ENCODE peak calls at places on chromosomes 3 and 15, in four cellular contexts. One of them, this sample, is unnamed.

GRCh38 chr15:81523867-81524266 is 149.9 kb upstream of the TMC3 start:
- DNase-seq in adrenal gland: no peak
- DNase-seq in stomach: no peak
- DNase-seq in suprapubic skin: no peak
- DNase-seq in this sample: no peak

GRCh38 chr3:9255976-9256375 is 6.5 kb upstream of the SRGAP3 start:
- DNase-seq in adrenal gland: no peak
- DNase-seq in stomach: no peak
- DNase-seq in suprapubic skin: no peak
- DNase-seq in this sample: no peak

GRCh38 chr15:89283201-89283600 is 39.4 kb downstream of the FANCI start:
- DNase-seq in adrenal gland: no peak
- DNase-seq in stomach: no peak
- DNase-seq in suprapubic skin: no peak
- DNase-seq in this sample: no peak

GRCh38 chr15:31472636-31473383 is 146.2 kb downstream of the KLF13 start:
- DNase-seq in adrenal gland: no peak
- DNase-seq in stomach: peak
- DNase-seq in suprapubic skin: peak
- DNase-seq in this sample: no peak

GRCh38 chr15:73856458-73857192 is 16.7 kb upstream of the TBC1D21 start:
- DNase-seq in adrenal gland: no peak
- DNase-seq in stomach: peak
- DNase-seq in suprapubic skin: peak
- DNase-seq in this sample: no peak

GRCh38 chr3:184552863-184553262 is 8.7 kb upstream of the EPHB3 start:
- DNase-seq in adrenal gland: no peak
- DNase-seq in stomach: no peak
- DNase-seq in suprapubic skin: no peak
- DNase-seq in this sample: no peak

GRCh38 chr3:61117045-61117898 is 134.0 kb downstream of the FHIT start:
- DNase-seq in adrenal gland: no peak
- DNase-seq in stomach: no peak
- DNase-seq in suprapubic skin: no peak
- DNase-seq in this sample: no peak

GRCh38 chr3:171255236-171255806 is 204.9 kb downstream of the TNIK start:
- DNase-seq in adrenal gland: no peak
- DNase-seq in stomach: no peak
- DNase-seq in suprapubic skin: no peak
- DNase-seq in this sample: no peak

GRCh38 chr15:79978694-79979519 is 7.9 kb upstream of the BCL2A1 start:
- DNase-seq in adrenal gland: no peak
- DNase-seq in stomach: no peak
- DNase-seq in suprapubic skin: no peak
- DNase-seq in this sample: no peak

GRCh38 chr3:122214718-122215117 is 31.2 kb downstream of the CASR start:
- DNase-seq in adrenal gland: no peak
- DNase-seq in stomach: no peak
- DNase-seq in suprapubic skin: no peak
- DNase-seq in this sample: no peak

GRCh38 chr3:13688824-13689223 is 139.9 kb downstream of the FBLN2 start:
- DNase-seq in adrenal gland: no peak
- DNase-seq in stomach: no peak
- DNase-seq in suprapubic skin: no peak
- DNase-seq in this sample: no peak

GRCh38 chr15:39580630-39581500 is at the start of gene THBS1:
- DNase-seq in adrenal gland: peak
- DNase-seq in stomach: peak
- DNase-seq in suprapubic skin: peak
- DNase-seq in this sample: peak

GRCh38 chr3:176814252-176814651 is 383.0 kb downstream of the TBL1XR1 start:
- DNase-seq in adrenal gland: peak
- DNase-seq in stomach: peak
- DNase-seq in suprapubic skin: no peak
- DNase-seq in this sample: peak

GRCh38 chr3:182052360-182052759 is 340.6 kb downstream of the SOX2 start:
- DNase-seq in adrenal gland: no peak
- DNase-seq in stomach: no peak
- DNase-seq in suprapubic skin: no peak
- DNase-seq in this sample: no peak

GRCh38 chr3:194287392-194287791 is 63.7 kb downstream of the CPN2 start:
- DNase-seq in adrenal gland: no peak
- DNase-seq in stomach: no peak
- DNase-seq in suprapubic skin: peak
- DNase-seq in this sample: no peak

GRCh38 chr3:124811441-124811840 is 75.7 kb downstream of the ITGB5 start:
- DNase-seq in adrenal gland: no peak
- DNase-seq in stomach: no peak
- DNase-seq in suprapubic skin: no peak
- DNase-seq in this sample: no peak

GRCh38 chr3:10474439-10474723 is 31.0 kb downstream of the ATP2B2 start:
- DNase-seq in adrenal gland: no peak
- DNase-seq in stomach: no peak
- DNase-seq in suprapubic skin: no peak
- DNase-seq in this sample: no peak

GRCh38 chr3:66797916-66798560 is 200.1 kb upstream of the KBTBD8 start:
- DNase-seq in adrenal gland: peak
- DNase-seq in stomach: peak
- DNase-seq in suprapubic skin: no peak
- DNase-seq in this sample: no peak

GRCh38 chr15:74768099-74768770 is 13.6 kb upstream of the CSK start:
- DNase-seq in adrenal gland: no peak
- DNase-seq in stomach: no peak
- DNase-seq in suprapubic skin: no peak
- DNase-seq in this sample: peak

GRCh38 chr3:101252307-101252706 is 68.1 kb downstream of the IMPG2 start:
- DNase-seq in adrenal gland: no peak
- DNase-seq in stomach: no peak
- DNase-seq in suprapubic skin: no peak
- DNase-seq in this sample: no peak

GRCh38 chr3:128083396-128083795 is 31.2 kb downstream of the SEC61A1 start:
- DNase-seq in adrenal gland: peak
- DNase-seq in stomach: no peak
- DNase-seq in suprapubic skin: no peak
- DNase-seq in this sample: no peak

GRCh38 chr3:186609247-186609868 is 3.5 kb upstream of the AHSG start:
- DNase-seq in adrenal gland: no peak
- DNase-seq in stomach: peak
- DNase-seq in suprapubic skin: no peak
- DNase-seq in this sample: peak

GRCh38 chr3:85270488-85270887 is 311.7 kb downstream of the CADM2 start:
- DNase-seq in adrenal gland: no peak
- DNase-seq in stomach: no peak
- DNase-seq in suprapubic skin: no peak
- DNase-seq in this sample: no peak

GRCh38 chr3:189149203-189149602 is 22.6 kb upstream of the TPRG1 start:
- DNase-seq in adrenal gland: no peak
- DNase-seq in stomach: no peak
- DNase-seq in suprapubic skin: no peak
- DNase-seq in this sample: no peak

GRCh38 chr15:83654379-83655236 is 685 bp downstream of the ADAMTSL3 start:
- DNase-seq in adrenal gland: no peak
- DNase-seq in stomach: peak
- DNase-seq in suprapubic skin: no peak
- DNase-seq in this sample: peak

GRCh38 chr3:176431986-176432385 is 765.3 kb downstream of the TBL1XR1 start:
- DNase-seq in adrenal gland: no peak
- DNase-seq in stomach: no peak
- DNase-seq in suprapubic skin: no peak
- DNase-seq in this sample: no peak

GRCh38 chr15:69631005-69631404 is 178.4 kb downstream of the RPLP1 start:
- DNase-seq in adrenal gland: no peak
- DNase-seq in stomach: no peak
- DNase-seq in suprapubic skin: no peak
- DNase-seq in this sample: no peak

GRCh38 chr15:68990755-68991500 is 23.6 kb upstream of the NOX5 start:
- DNase-seq in adrenal gland: no peak
- DNase-seq in stomach: no peak
- DNase-seq in suprapubic skin: no peak
- DNase-seq in this sample: no peak

GRCh38 chr15:70049701-70050445 is 47.8 kb downstream of the TLE3 start:
- DNase-seq in adrenal gland: no peak
- DNase-seq in stomach: no peak
- DNase-seq in suprapubic skin: peak
- DNase-seq in this sample: peak

GRCh38 chr3:105108823-105109222 is 257.9 kb upstream of the ALCAM start:
- DNase-seq in adrenal gland: no peak
- DNase-seq in stomach: no peak
- DNase-seq in suprapubic skin: no peak
- DNase-seq in this sample: no peak

GRCh38 chr3:195155842-195156241 is 115.1 kb downstream of the XXYLT1 start:
- DNase-seq in adrenal gland: no peak
- DNase-seq in stomach: no peak
- DNase-seq in suprapubic skin: no peak
- DNase-seq in this sample: no peak

GRCh38 chr3:50194128-50194902 is 2.9 kb downstream of the GNAT1 start:
- DNase-seq in adrenal gland: peak
- DNase-seq in stomach: peak
- DNase-seq in suprapubic skin: no peak
- DNase-seq in this sample: peak

GRCh38 chr3:58093573-58094195 is 85.5 kb downstream of the FLNB start:
- DNase-seq in adrenal gland: no peak
- DNase-seq in stomach: no peak
- DNase-seq in suprapubic skin: no peak
- DNase-seq in this sample: no peak

GRCh38 chr3:64642327-64643151 is 45.3 kb downstream of the ADAMTS9 start:
- DNase-seq in adrenal gland: peak
- DNase-seq in stomach: no peak
- DNase-seq in suprapubic skin: no peak
- DNase-seq in this sample: no peak

GRCh38 chr15:42403389-42403788 is 44.1 kb downstream of the CAPN3 start:
- DNase-seq in adrenal gland: no peak
- DNase-seq in stomach: no peak
- DNase-seq in suprapubic skin: no peak
- DNase-seq in this sample: no peak
- H3K27ac ChIP-seq in adrenal gland: no peak
- H3K27ac ChIP-seq in stomach: no peak
- H3K27ac ChIP-seq in suprapubic skin: no peak
- H3K27ac ChIP-seq in this sample: no peak

GRCh38 chr3:39383913-39384664 is 919 bp downstream of the SLC25A38 start:
- DNase-seq in adrenal gland: peak
- DNase-seq in stomach: peak
- DNase-seq in suprapubic skin: peak
- DNase-seq in this sample: peak
- TF ChIP-seq POLR2A in adrenal gland: no peak
- TF ChIP-seq POLR2A in stomach: peak
- TF ChIP-seq POLR2A in suprapubic skin: peak
- TF ChIP-seq POLR2A in this sample: peak

GRCh38 chr3:17115186-17115585 is 230.4 kb downstream of the PLCL2 start:
- DNase-seq in adrenal gland: no peak
- DNase-seq in stomach: no peak
- DNase-seq in suprapubic skin: no peak
- DNase-seq in this sample: no peak

GRCh38 chr3:17116007-17116659 is 231.4 kb downstream of the PLCL2 start:
- DNase-seq in adrenal gland: no peak
- DNase-seq in stomach: no peak
- DNase-seq in suprapubic skin: no peak
- DNase-seq in this sample: no peak

GRCh38 chr3:17111556-17111955 is 226.8 kb downstream of the PLCL2 start:
- DNase-seq in adrenal gland: peak
- DNase-seq in stomach: no peak
- DNase-seq in suprapubic skin: no peak
- DNase-seq in this sample: no peak

DNA sequence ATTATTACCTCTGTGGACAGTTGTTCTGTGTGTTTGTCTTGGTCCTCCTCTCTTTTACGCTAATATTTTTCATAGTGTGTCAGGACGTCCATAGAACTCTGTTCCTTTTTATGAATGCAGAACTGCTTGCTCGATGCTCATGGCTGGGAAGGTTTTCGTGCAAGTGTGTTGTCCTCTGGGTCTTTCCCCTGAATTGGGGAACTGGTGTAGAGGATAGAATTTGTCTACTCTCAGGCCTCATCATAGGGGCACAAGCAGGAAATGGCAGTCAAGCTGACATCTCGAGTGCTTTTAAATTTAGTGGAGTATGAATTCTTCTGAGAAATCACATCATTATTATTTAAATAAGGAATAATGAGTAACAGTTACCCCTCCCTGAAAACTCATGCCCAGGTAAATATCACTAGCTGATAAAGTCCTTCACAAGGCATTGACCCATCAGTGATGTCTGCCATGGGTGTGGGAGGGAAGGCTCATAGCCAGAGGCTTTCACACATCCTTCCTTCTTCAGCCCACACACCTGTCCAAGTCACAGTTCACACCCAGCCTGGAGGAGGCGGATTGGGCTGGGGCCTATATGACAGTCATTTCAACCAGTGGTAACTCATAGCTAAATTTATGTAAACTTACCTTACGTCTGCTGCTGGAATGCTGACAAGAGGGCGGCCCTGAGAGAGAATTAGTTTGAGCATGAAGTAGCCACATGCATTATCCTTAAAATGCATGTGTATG is 226.1 kb downstream of the PLCL2 start:
- DNase-seq in adrenal gland: no peak
- DNase-seq in stomach: no peak
- DNase-seq in suprapubic skin: no peak
- DNase-seq in this sample: no peak
- H3K27ac ChIP-seq in adrenal gland: no peak
- H3K27ac ChIP-seq in stomach: no peak
- H3K27ac ChIP-seq in suprapubic skin: no peak
- H3K27ac ChIP-seq in this sample: no peak

GRCh38 chr3:123371859-123372767 is 76.8 kb downstream of the ADCY5 start:
- DNase-seq in adrenal gland: no peak
- DNase-seq in stomach: no peak
- DNase-seq in suprapubic skin: no peak
- DNase-seq in this sample: no peak
- TF ChIP-seq POLR2A in adrenal gland: no peak
- TF ChIP-seq POLR2A in stomach: no peak
- TF ChIP-seq POLR2A in suprapubic skin: no peak
- TF ChIP-seq POLR2A in this sample: no peak

GRCh38 chr3:72767927-72768880 is 80.0 kb downstream of the SHQ1 start:
- DNase-seq in adrenal gland: no peak
- DNase-seq in stomach: no peak
- DNase-seq in suprapubic skin: no peak
- DNase-seq in this sample: no peak
- H3K27ac ChIP-seq in adrenal gland: no peak
- H3K27ac ChIP-seq in stomach: no peak
- H3K27ac ChIP-seq in suprapubic skin: no peak
- H3K27ac ChIP-seq in this sample: no peak

DNA sequence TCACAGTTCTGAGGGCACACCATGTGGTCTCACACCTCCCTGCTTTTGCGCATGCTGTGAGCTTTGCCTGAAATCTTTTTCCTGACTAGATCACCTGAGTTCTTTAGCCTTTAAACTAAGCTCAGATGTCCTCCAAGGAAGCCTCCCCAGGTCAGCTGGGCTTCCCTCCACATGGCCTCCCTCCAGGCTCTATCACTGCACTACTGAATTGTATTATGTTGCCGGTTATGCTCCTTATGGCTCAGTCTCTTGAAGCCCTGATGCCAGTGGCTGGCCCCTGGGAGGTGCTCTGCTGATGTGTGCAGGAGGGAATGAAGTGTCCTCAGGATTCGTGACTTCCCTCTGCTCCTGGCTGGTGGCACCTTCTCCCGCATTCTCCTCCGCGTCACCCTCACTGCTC is 93.3 kb upstream of the BLM start:
- DNase-seq in adrenal gland: no peak
- DNase-seq in stomach: no peak
- DNase-seq in suprapubic skin: no peak
- DNase-seq in this sample: no peak
- TF ChIP-seq POLR2A in adrenal gland: no peak
- TF ChIP-seq POLR2A in stomach: no peak
- TF ChIP-seq POLR2A in suprapubic skin: no peak
- TF ChIP-seq POLR2A in this sample: no peak

GRCh38 chr3:161233557-161233956 is 12.4 kb downstream of the NMD3 start:
- DNase-seq in adrenal gland: no peak
- DNase-seq in stomach: no peak
- DNase-seq in suprapubic skin: no peak
- DNase-seq in this sample: no peak
- H3K27ac ChIP-seq in adrenal gland: no peak
- H3K27ac ChIP-seq in stomach: no peak
- H3K27ac ChIP-seq in suprapubic skin: no peak
- H3K27ac ChIP-seq in this sample: no peak

This sample was measured in right lobe of liver.